ENCODE peak calls at places on chromosomes 11 and 22, in six cellular contexts. One of them, this sample, is unnamed.

GRCh38 chr22:47372596-47373385 is 610.3 kb downstream of the TBC1D22A start:
- DNase-seq in activated gamma-delta T cell treated with anti-CD3 and anti-CD28 coated beads, Interleukin-2, amount 50 U/mL, for 16 hours: no peak
- DNase-seq in stimulated activated CD4-positive, alpha-beta T cell treated with anti-CD3 and anti-CD28 coated beads, TNF-alpha, amount 100 ng/mL, for 4 hours: no peak
- DNase-seq in ACHN: no peak
- DNase-seq in activated naive CD4-positive, alpha-beta T cell: no peak
- DNase-seq in substantia nigra: no peak
- DNase-seq in this sample: no peak

GRCh38 chr11:47272706-47273105 is 2.8 kb downstream of the MADD start:
- DNase-seq in substantia nigra: no peak
- DNase-seq in ACHN: no peak
- DNase-seq in activated naive CD4-positive, alpha-beta T cell: no peak
- DNase-seq in activated gamma-delta T cell treated with anti-CD3 and anti-CD28 coated beads, Interleukin-2, amount 50 U/mL, for 16 hours: no peak
- DNase-seq in stimulated activated CD4-positive, alpha-beta T cell treated with anti-CD3 and anti-CD28 coated beads, TNF-alpha, amount 100 ng/mL, for 4 hours: no peak
- DNase-seq in this sample: no peak

GRCh38 chr11:121889168-121889567 is 226.8 kb downstream of the BLID start:
- DNase-seq in activated gamma-delta T cell treated with anti-CD3 and anti-CD28 coated beads, Interleukin-2, amount 50 U/mL, for 16 hours: no peak
- DNase-seq in ACHN: no peak
- DNase-seq in stimulated activated CD4-positive, alpha-beta T cell treated with anti-CD3 and anti-CD28 coated beads, TNF-alpha, amount 100 ng/mL, for 4 hours: no peak
- DNase-seq in activated naive CD4-positive, alpha-beta T cell: no peak
- DNase-seq in substantia nigra: no peak
- DNase-seq in this sample: no peak

GRCh38 chr22:27135582-27135981 is 478.2 kb downstream of the MIAT start:
- DNase-seq in activated gamma-delta T cell treated with anti-CD3 and anti-CD28 coated beads, Interleukin-2, amount 50 U/mL, for 16 hours: no peak
- DNase-seq in stimulated activated CD4-positive, alpha-beta T cell treated with anti-CD3 and anti-CD28 coated beads, TNF-alpha, amount 100 ng/mL, for 4 hours: no peak
- DNase-seq in activated naive CD4-positive, alpha-beta T cell: no peak
- DNase-seq in substantia nigra: no peak
- DNase-seq in ACHN: peak; percentile 86
- DNase-seq in this sample: no peak

GRCh38 chr11:69429716-69430491 is 51.6 kb upstream of the LINC01488 start:
- DNase-seq in stimulated activated CD4-positive, alpha-beta T cell treated with anti-CD3 and anti-CD28 coated beads, TNF-alpha, amount 100 ng/mL, for 4 hours: no peak
- DNase-seq in activated naive CD4-positive, alpha-beta T cell: no peak
- DNase-seq in ACHN: no peak
- DNase-seq in substantia nigra: no peak
- DNase-seq in activated gamma-delta T cell treated with anti-CD3 and anti-CD28 coated beads, Interleukin-2, amount 50 U/mL, for 16 hours: no peak
- DNase-seq in this sample: no peak

GRCh38 chr11:23405350-23405937 is 545.2 kb upstream of the CCDC179 start:
- DNase-seq in activated gamma-delta T cell treated with anti-CD3 and anti-CD28 coated beads, Interleukin-2, amount 50 U/mL, for 16 hours: no peak
- DNase-seq in substantia nigra: no peak
- DNase-seq in stimulated activated CD4-positive, alpha-beta T cell treated with anti-CD3 and anti-CD28 coated beads, TNF-alpha, amount 100 ng/mL, for 4 hours: no peak
- DNase-seq in ACHN: no peak
- DNase-seq in activated naive CD4-positive, alpha-beta T cell: no peak
- DNase-seq in this sample: no peak

GRCh38 chr11:61294717-61295595 is at the start of gene VWCE:
- DNase-seq in substantia nigra: no peak
- DNase-seq in activated naive CD4-positive, alpha-beta T cell: peak; percentile 34
- DNase-seq in stimulated activated CD4-positive, alpha-beta T cell treated with anti-CD3 and anti-CD28 coated beads, TNF-alpha, amount 100 ng/mL, for 4 hours: peak; percentile 56
- DNase-seq in ACHN: peak; percentile 69
- DNase-seq in activated gamma-delta T cell treated with anti-CD3 and anti-CD28 coated beads, Interleukin-2, amount 50 U/mL, for 16 hours: peak; percentile 52
- DNase-seq in this sample: peak; percentile 31

GRCh38 chr11:34997872-34998548 is 81.6 kb downstream of the PDHX start:
- DNase-seq in substantia nigra: no peak
- DNase-seq in activated naive CD4-positive, alpha-beta T cell: no peak
- DNase-seq in ACHN: peak; percentile 55
- DNase-seq in activated gamma-delta T cell treated with anti-CD3 and anti-CD28 coated beads, Interleukin-2, amount 50 U/mL, for 16 hours: no peak
- DNase-seq in stimulated activated CD4-positive, alpha-beta T cell treated with anti-CD3 and anti-CD28 coated beads, TNF-alpha, amount 100 ng/mL, for 4 hours: no peak
- DNase-seq in this sample: no peak

GRCh38 chr22:42745118-42745517 is 24.4 kb upstream of the A4GALT start:
- DNase-seq in ACHN: no peak
- DNase-seq in substantia nigra: no peak
- DNase-seq in stimulated activated CD4-positive, alpha-beta T cell treated with anti-CD3 and anti-CD28 coated beads, TNF-alpha, amount 100 ng/mL, for 4 hours: no peak
- DNase-seq in activated naive CD4-positive, alpha-beta T cell: no peak
- DNase-seq in activated gamma-delta T cell treated with anti-CD3 and anti-CD28 coated beads, Interleukin-2, amount 50 U/mL, for 16 hours: no peak
- DNase-seq in this sample: no peak

GRCh38 chr11:117906710-117907109 is 22.5 kb downstream of the TMPRSS13 start:
- DNase-seq in activated naive CD4-positive, alpha-beta T cell: no peak
- DNase-seq in stimulated activated CD4-positive, alpha-beta T cell treated with anti-CD3 and anti-CD28 coated beads, TNF-alpha, amount 100 ng/mL, for 4 hours: no peak
- DNase-seq in substantia nigra: no peak
- DNase-seq in ACHN: no peak
- DNase-seq in activated gamma-delta T cell treated with anti-CD3 and anti-CD28 coated beads, Interleukin-2, amount 50 U/mL, for 16 hours: no peak
- DNase-seq in this sample: no peak

GRCh38 chr22:45996241-45997076 is 19.5 kb upstream of the WNT7B start:
- DNase-seq in activated gamma-delta T cell treated with anti-CD3 and anti-CD28 coated beads, Interleukin-2, amount 50 U/mL, for 16 hours: no peak
- DNase-seq in ACHN: peak; percentile 72
- DNase-seq in activated naive CD4-positive, alpha-beta T cell: no peak
- DNase-seq in substantia nigra: no peak
- DNase-seq in stimulated activated CD4-positive, alpha-beta T cell treated with anti-CD3 and anti-CD28 coated beads, TNF-alpha, amount 100 ng/mL, for 4 hours: no peak
- DNase-seq in this sample: no peak

GRCh38 chr11:2301631-2302272 is at the start of the genes C11orf21 and TSPAN32:
- DNase-seq in ACHN: no peak
- DNase-seq in substantia nigra: no peak
- DNase-seq in activated naive CD4-positive, alpha-beta T cell: peak; percentile 28
- DNase-seq in activated gamma-delta T cell treated with anti-CD3 and anti-CD28 coated beads, Interleukin-2, amount 50 U/mL, for 16 hours: peak; percentile 44
- DNase-seq in stimulated activated CD4-positive, alpha-beta T cell treated with anti-CD3 and anti-CD28 coated beads, TNF-alpha, amount 100 ng/mL, for 4 hours: no peak
- DNase-seq in this sample: peak; percentile 42

GRCh38 chr11:101582242-101583052 is 1.4 kb downstream of the TRPC6 start:
- DNase-seq in stimulated activated CD4-positive, alpha-beta T cell treated with anti-CD3 and anti-CD28 coated beads, TNF-alpha, amount 100 ng/mL, for 4 hours: no peak
- DNase-seq in substantia nigra: no peak
- DNase-seq in activated gamma-delta T cell treated with anti-CD3 and anti-CD28 coated beads, Interleukin-2, amount 50 U/mL, for 16 hours: no peak
- DNase-seq in ACHN: no peak
- DNase-seq in activated naive CD4-positive, alpha-beta T cell: no peak
- DNase-seq in this sample: no peak

GRCh38 chr11:74139151-74139918 is 31.5 kb downstream of the C2CD3 start:
- DNase-seq in substantia nigra: no peak
- DNase-seq in ACHN: peak; percentile 43
- DNase-seq in activated naive CD4-positive, alpha-beta T cell: no peak
- DNase-seq in activated gamma-delta T cell treated with anti-CD3 and anti-CD28 coated beads, Interleukin-2, amount 50 U/mL, for 16 hours: no peak
- DNase-seq in stimulated activated CD4-positive, alpha-beta T cell treated with anti-CD3 and anti-CD28 coated beads, TNF-alpha, amount 100 ng/mL, for 4 hours: no peak
- DNase-seq in this sample: no peak

GRCh38 chr11:75261474-75261847 is 20.9 kb downstream of the TPBGL start:
- DNase-seq in activated gamma-delta T cell treated with anti-CD3 and anti-CD28 coated beads, Interleukin-2, amount 50 U/mL, for 16 hours: no peak
- DNase-seq in ACHN: no peak
- DNase-seq in substantia nigra: no peak
- DNase-seq in stimulated activated CD4-positive, alpha-beta T cell treated with anti-CD3 and anti-CD28 coated beads, TNF-alpha, amount 100 ng/mL, for 4 hours: no peak
- DNase-seq in activated naive CD4-positive, alpha-beta T cell: no peak
- DNase-seq in this sample: no peak

GRCh38 chr11:82012276-82012675 is 721.4 kb downstream of the FAM181B start:
- DNase-seq in activated naive CD4-positive, alpha-beta T cell: no peak
- DNase-seq in stimulated activated CD4-positive, alpha-beta T cell treated with anti-CD3 and anti-CD28 coated beads, TNF-alpha, amount 100 ng/mL, for 4 hours: no peak
- DNase-seq in activated gamma-delta T cell treated with anti-CD3 and anti-CD28 coated beads, Interleukin-2, amount 50 U/mL, for 16 hours: no peak
- DNase-seq in substantia nigra: no peak
- DNase-seq in ACHN: peak; percentile 32
- DNase-seq in this sample: no peak

GRCh38 chr11:65208785-65209710 is 27.3 kb downstream of the CAPN1 start:
- DNase-seq in ACHN: no peak
- DNase-seq in substantia nigra: no peak
- DNase-seq in activated gamma-delta T cell treated with anti-CD3 and anti-CD28 coated beads, Interleukin-2, amount 50 U/mL, for 16 hours: no peak
- DNase-seq in activated naive CD4-positive, alpha-beta T cell: no peak
- DNase-seq in stimulated activated CD4-positive, alpha-beta T cell treated with anti-CD3 and anti-CD28 coated beads, TNF-alpha, amount 100 ng/mL, for 4 hours: no peak
- DNase-seq in this sample: no peak

GRCh38 chr11:130489716-130490115 is 41.3 kb downstream of the ADAMTS15 start:
- DNase-seq in stimulated activated CD4-positive, alpha-beta T cell treated with anti-CD3 and anti-CD28 coated beads, TNF-alpha, amount 100 ng/mL, for 4 hours: no peak
- DNase-seq in activated gamma-delta T cell treated with anti-CD3 and anti-CD28 coated beads, Interleukin-2, amount 50 U/mL, for 16 hours: no peak
- DNase-seq in substantia nigra: no peak
- DNase-seq in ACHN: no peak
- DNase-seq in activated naive CD4-positive, alpha-beta T cell: no peak
- DNase-seq in this sample: no peak

GRCh38 chr11:57390535-57390934 is at the start of gene PRG2:
- DNase-seq in activated naive CD4-positive, alpha-beta T cell: no peak
- DNase-seq in activated gamma-delta T cell treated with anti-CD3 and anti-CD28 coated beads, Interleukin-2, amount 50 U/mL, for 16 hours: no peak
- DNase-seq in stimulated activated CD4-positive, alpha-beta T cell treated with anti-CD3 and anti-CD28 coated beads, TNF-alpha, amount 100 ng/mL, for 4 hours: no peak
- DNase-seq in ACHN: no peak
- DNase-seq in substantia nigra: no peak
- DNase-seq in this sample: no peak

GRCh38 chr22:32204856-32205722 is at the start of gene RFPL2:
- DNase-seq in activated naive CD4-positive, alpha-beta T cell: no peak
- DNase-seq in activated gamma-delta T cell treated with anti-CD3 and anti-CD28 coated beads, Interleukin-2, amount 50 U/mL, for 16 hours: no peak
- DNase-seq in ACHN: no peak
- DNase-seq in stimulated activated CD4-positive, alpha-beta T cell treated with anti-CD3 and anti-CD28 coated beads, TNF-alpha, amount 100 ng/mL, for 4 hours: no peak
- DNase-seq in substantia nigra: no peak
- DNase-seq in this sample: no peak

GRCh38 chr22:21917206-21917958 is 35.3 kb downstream of the PPM1F start:
- DNase-seq in substantia nigra: no peak
- DNase-seq in stimulated activated CD4-positive, alpha-beta T cell treated with anti-CD3 and anti-CD28 coated beads, TNF-alpha, amount 100 ng/mL, for 4 hours: no peak
- DNase-seq in activated gamma-delta T cell treated with anti-CD3 and anti-CD28 coated beads, Interleukin-2, amount 50 U/mL, for 16 hours: no peak
- DNase-seq in activated naive CD4-positive, alpha-beta T cell: no peak
- DNase-seq in ACHN: no peak
- DNase-seq in this sample: no peak

GRCh38 chr11:86247608-86248007 is 3.1 kb downstream of the EED start:
- DNase-seq in activated naive CD4-positive, alpha-beta T cell: no peak
- DNase-seq in stimulated activated CD4-positive, alpha-beta T cell treated with anti-CD3 and anti-CD28 coated beads, TNF-alpha, amount 100 ng/mL, for 4 hours: no peak
- DNase-seq in substantia nigra: no peak
- DNase-seq in activated gamma-delta T cell treated with anti-CD3 and anti-CD28 coated beads, Interleukin-2, amount 50 U/mL, for 16 hours: no peak
- DNase-seq in ACHN: no peak
- DNase-seq in this sample: no peak

GRCh38 chr11:30326114-30326783 is 3.3 kb downstream of the ARL14EP start:
- DNase-seq in substantia nigra: no peak
- DNase-seq in ACHN: no peak
- DNase-seq in activated gamma-delta T cell treated with anti-CD3 and anti-CD28 coated beads, Interleukin-2, amount 50 U/mL, for 16 hours: no peak
- DNase-seq in activated naive CD4-positive, alpha-beta T cell: no peak
- DNase-seq in stimulated activated CD4-positive, alpha-beta T cell treated with anti-CD3 and anti-CD28 coated beads, TNF-alpha, amount 100 ng/mL, for 4 hours: no peak
- DNase-seq in this sample: no peak

GRCh38 chr22:24867327-24868022 is 61.5 kb downstream of the SGSM1 start:
- DNase-seq in activated gamma-delta T cell treated with anti-CD3 and anti-CD28 coated beads, Interleukin-2, amount 50 U/mL, for 16 hours: no peak
- DNase-seq in stimulated activated CD4-positive, alpha-beta T cell treated with anti-CD3 and anti-CD28 coated beads, TNF-alpha, amount 100 ng/mL, for 4 hours: no peak
- DNase-seq in substantia nigra: no peak
- DNase-seq in activated naive CD4-positive, alpha-beta T cell: no peak
- DNase-seq in ACHN: no peak
- DNase-seq in this sample: no peak

This sample was measured in T-helper 9 cell.